ENCODE peak calls at places on chromosomes 5 and 9, in four cellular contexts. R is astrocyte, H is AG04450, B is suprapubic skin. N is an unnamed sample.

GRCh38 chr9:96038914-96039313 is 163.4 kb downstream of the ERCC6L2 start:
- DNase-seq in R (no peak), H (no peak), B (no peak), N (no peak)

GRCh38 chr9:93664549-93665120 is 88.3 kb downstream of the PHF2 start:
- DNase-seq in R (no peak), H (no peak), B (peak), N (no peak)

GRCh38 chr5:132688536-132689409 is 15.0 kb downstream of the IL4 start:
- DNase-seq in R (no peak), H (no peak), B (no peak), N (no peak)

GRCh38 chr9:36971935-36972488 is 62.1 kb downstream of the PAX5 start:
- DNase-seq in R (no peak), H (no peak), B (no peak), N (no peak)

GRCh38 chr5:127960126-127960744 is 123.3 kb upstream of the SLC12A2 start:
- DNase-seq in R (no peak), H (no peak), B (no peak), N (no peak)

GRCh38 chr5:160699301-160699700 is 152.7 kb downstream of the ATP10B start:
- DNase-seq in R (no peak), H (no peak), B (no peak), N (no peak)

GRCh38 chr9:134492281-134492691 is 149.3 kb upstream of the COL5A1 start:
- DNase-seq in R (peak), H (peak), B (peak), N (no peak)

GRCh38 chr5:134462047-134462575 is 50.4 kb upstream of the CDKN2AIPNL start:
- DNase-seq in R (no peak), H (no peak), B (peak), N (no peak)

GRCh38 chr5:39713224-39713911 is 288.6 kb upstream of the DAB2 start:
- DNase-seq in R (no peak), H (no peak), B (no peak), N (no peak)

GRCh38 chr9:112029921-112030444 is 133.4 kb downstream of the UGCG start:
- DNase-seq in R (peak), H (peak), B (no peak), N (no peak)

GRCh38 chr9:121906074-121906520 is 187.0 kb downstream of the TTLL11 start:
- DNase-seq in R (no peak), H (no peak), B (no peak), N (no peak)

GRCh38 chr9:137383453-137384115 is 39.4 kb downstream of the EXD3 start:
- DNase-seq in R (no peak), H (no peak), B (peak), N (no peak)

GRCh38 chr5:168464214-168464613 is 22.1 kb upstream of the RARS1 start:
- DNase-seq in R (no peak), H (no peak), B (no peak), N (no peak)

GRCh38 chr5:137735531-137736284 is at the start of gene KLHL3:
- DNase-seq in R (peak), H (no peak), B (no peak), N (no peak)

GRCh38 chr5:135714126-135714894 is 120.2 kb upstream of the SLC25A48 start:
- DNase-seq in R (peak), H (no peak), B (peak), N (no peak)

GRCh38 chr9:3906437-3907213 is 380.8 kb upstream of the RFX3 start:
- DNase-seq in R (peak), H (peak), B (no peak), N (no peak)

GRCh38 chr9:16458696-16459420 is 411.6 kb downstream of the BNC2 start:
- DNase-seq in R (peak), H (no peak), B (no peak), N (no peak)

GRCh38 chr5:5304361-5305035 is 118.0 kb upstream of the ICE1 start:
- DNase-seq in R (no peak), H (no peak), B (no peak), N (no peak)

GRCh38 chr9:38037981-38038306 is 31.1 kb downstream of the SHB start:
- DNase-seq in R (no peak), H (no peak), B (no peak), N (no peak)

GRCh38 chr5:141793881-141794280 is 84.3 kb downstream of the PCDH1 start:
- DNase-seq in R (no peak), H (no peak), B (no peak), N (no peak)

GRCh38 chr5:111502976-111503375 is 9.4 kb downstream of the STARD4 start:
- DNase-seq in R (peak), H (no peak), B (no peak), N (no peak)

GRCh38 chr9:35734096-35734495 is 1.6 kb downstream of the CREB3 start:
- DNase-seq in R (no peak), H (no peak), B (no peak), N (no peak)

GRCh38 chr9:125984461-125984860 is 237.3 kb downstream of the PBX3 start:
- DNase-seq in R (no peak), H (no peak), B (peak), N (no peak)

GRCh38 chr9:119726035-119726434 is 356.8 kb upstream of the BRINP1 start:
- DNase-seq in R (no peak), H (no peak), B (no peak), N (no peak)

GRCh38 chr5:115685966-115686691 is 60.3 kb upstream of the TMED7 start:
- DNase-seq in R (peak), H (no peak), B (no peak), N (no peak)

GRCh38 chr9:135821733-135822382 is 85.5 kb downstream of the CAMSAP1 start:
- DNase-seq in R (no peak), H (no peak), B (peak), N (no peak)

GRCh38 chr5:75412111-75412990 is 75.3 kb downstream of the HMGCR start:
- DNase-seq in R (no peak), H (peak), B (no peak), N (no peak)

GRCh38 chr9:134624119-134624826 is 17.3 kb upstream of the COL5A1 start:
- DNase-seq in R (no peak), H (no peak), B (peak), N (no peak)

GRCh38 chr5:38672059-38672791 is 115.8 kb upstream of the LIFR start:
- DNase-seq in R (peak), H (peak), B (no peak), N (no peak)

GRCh38 chr9:35079041-35079425 is 709 bp downstream of the FANCG start:
- DNase-seq in R (no peak), H (no peak), B (no peak), N (no peak)

DNA sequence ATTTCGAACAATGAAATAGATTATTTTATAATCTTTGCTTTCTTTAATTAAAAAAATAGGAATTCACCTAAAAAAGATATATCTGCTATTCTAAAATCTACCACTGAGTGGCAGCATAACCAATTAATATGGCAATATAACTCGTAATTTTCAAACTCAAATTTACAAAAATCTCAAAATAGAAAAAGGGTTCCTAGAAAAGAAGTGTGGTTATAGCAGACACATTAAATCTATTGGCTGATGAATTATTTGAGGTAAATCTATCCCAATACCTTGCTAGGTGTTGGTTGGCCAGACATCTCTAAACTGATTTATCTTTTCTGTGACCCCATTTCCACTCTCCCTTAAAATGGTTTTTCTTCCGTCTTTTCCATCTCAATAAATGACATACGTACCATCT is 30.2 kb upstream of the NRG2 start:
- DNase-seq in R (no peak), H (no peak), B (no peak), N (no peak)
- TF ChIP-seq CTCF in R (peak), H (peak), B (peak), N (peak)

DNA sequence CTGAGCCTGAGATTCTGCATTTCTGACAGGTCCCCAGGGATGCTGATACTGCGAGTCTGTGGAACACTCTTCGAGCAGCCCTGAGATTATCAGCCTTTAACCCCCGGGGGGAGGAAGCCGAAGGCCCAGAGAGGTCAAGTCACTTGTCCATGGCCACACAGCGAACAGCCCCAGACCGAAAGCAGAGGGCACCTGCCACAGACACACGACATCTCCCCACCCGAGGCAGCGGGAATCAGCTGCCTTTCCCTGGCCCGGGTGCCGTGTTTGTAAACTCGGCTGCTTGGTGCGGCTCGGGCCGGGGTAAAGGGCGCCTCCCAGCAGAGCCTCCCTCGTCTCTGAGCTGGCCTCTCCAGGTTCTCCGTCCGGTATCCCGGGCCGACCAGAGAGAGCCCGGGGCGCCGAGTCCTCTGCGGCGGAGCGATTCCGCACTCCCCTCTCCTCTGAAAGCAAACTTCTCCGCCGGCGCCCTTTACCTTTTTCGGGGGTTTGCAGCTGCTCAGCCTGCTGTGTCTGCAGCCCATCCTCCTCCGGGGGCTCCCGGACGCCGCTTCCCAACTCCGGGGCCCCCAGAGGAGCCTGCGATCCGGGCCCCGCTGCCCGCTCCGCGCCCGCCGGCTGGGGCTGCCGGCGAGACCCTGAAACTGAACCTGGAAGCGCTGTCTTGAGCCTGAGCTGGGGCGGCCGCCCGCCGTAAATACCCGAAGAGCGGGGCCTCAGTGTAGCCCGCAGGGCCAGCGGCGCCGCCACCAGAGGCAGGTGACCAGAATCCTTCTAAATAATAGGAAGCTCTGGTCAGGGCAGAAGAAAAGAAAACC is at the start of gene CCDC69:
- DNase-seq in R (peak), H (no peak), B (peak), N (no peak)
- TF ChIP-seq CTCF in R (no peak), H (peak), B (no peak), N (no peak)

DNA sequence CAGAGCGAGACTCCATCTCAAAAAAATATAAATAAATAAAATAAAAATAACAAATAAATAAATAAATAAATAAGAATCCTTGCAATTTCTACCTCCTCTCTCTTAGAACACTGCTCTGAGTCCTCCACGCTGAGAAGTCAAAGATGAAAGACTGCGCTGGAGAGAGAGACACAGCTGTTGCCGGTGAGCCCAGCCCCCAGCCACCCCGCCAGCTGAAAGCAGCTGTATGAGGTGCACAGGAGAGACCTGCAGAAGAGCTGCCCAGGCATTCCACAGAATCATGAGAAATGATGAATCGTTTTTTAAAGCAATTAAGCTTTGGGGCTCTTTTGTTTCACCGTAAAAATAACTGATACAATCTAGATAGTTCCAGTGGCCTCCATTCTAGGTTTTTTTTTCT is 16.3 kb upstream of the STRBP start:
- DNase-seq in R (no peak), H (no peak), B (no peak), N (no peak)
- TF ChIP-seq CTCF in R (no peak), H (no peak), B (no peak), N (no peak)

GRCh38 chr9:123402981-123403509 is 47.0 kb downstream of the CRB2 start:
- DNase-seq in R (no peak), H (no peak), B (no peak), N (no peak)

GRCh38 chr9:123397975-123398374 is 42.0 kb downstream of the CRB2 start:
- DNase-seq in R (no peak), H (no peak), B (no peak), N (no peak)

GRCh38 chr9:123401879-123402513 is 46.0 kb downstream of the CRB2 start:
- DNase-seq in R (peak), H (peak), B (no peak), N (no peak)

GRCh38 chr9:123400926-123401503 is 45.0 kb downstream of the CRB2 start:
- DNase-seq in R (no peak), H (no peak), B (no peak), N (no peak)

DNA sequence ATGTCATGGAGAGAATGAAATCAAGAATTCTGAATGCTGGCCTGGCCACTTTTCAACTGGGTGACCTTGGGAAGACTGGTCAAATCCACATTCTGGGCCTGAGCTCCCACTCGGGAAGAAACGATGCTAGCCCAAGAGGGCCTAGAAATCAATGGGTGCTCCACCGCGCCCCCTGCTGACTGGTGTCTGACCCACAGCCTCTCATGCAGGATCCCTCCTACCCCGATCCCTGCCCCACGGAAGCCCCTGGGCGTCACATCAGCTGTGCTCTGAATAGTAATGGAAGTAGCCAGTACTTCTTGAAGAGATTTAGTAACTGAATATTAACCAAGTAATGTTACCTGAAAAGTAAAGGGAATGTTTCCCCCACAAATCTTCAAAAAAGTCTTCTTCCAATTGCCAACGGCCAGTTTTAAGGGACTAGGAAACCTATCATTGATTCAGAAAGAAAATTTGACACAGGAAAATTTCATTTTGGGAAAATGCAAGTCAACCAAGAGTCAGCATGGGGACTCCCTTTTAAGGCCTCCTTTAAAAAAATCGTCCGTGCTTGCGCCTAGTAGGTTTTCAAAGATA is 43.9 kb downstream of the CRB2 start:
- DNase-seq in R (no peak), H (no peak), B (no peak), N (no peak)
- TF ChIP-seq CTCF in R (peak), H (peak), B (no peak), N (no peak)

GRCh38 chr9:97397220-97397619 is 14.7 kb upstream of the TDRD7 start:
- DNase-seq in R (peak), H (no peak), B (no peak), N (no peak)

GRCh38 chr9:97395745-97396144 is 16.2 kb upstream of the TDRD7 start:
- DNase-seq in R (no peak), H (no peak), B (no peak), N (no peak)

GRCh38 chr9:97394881-97395280 is 17.0 kb upstream of the TDRD7 start:
- DNase-seq in R (no peak), H (no peak), B (no peak), N (no peak)

GRCh38 chr9:97396256-97396655 is 15.6 kb upstream of the TDRD7 start:
- DNase-seq in R (no peak), H (no peak), B (no peak), N (no peak)

DNA sequence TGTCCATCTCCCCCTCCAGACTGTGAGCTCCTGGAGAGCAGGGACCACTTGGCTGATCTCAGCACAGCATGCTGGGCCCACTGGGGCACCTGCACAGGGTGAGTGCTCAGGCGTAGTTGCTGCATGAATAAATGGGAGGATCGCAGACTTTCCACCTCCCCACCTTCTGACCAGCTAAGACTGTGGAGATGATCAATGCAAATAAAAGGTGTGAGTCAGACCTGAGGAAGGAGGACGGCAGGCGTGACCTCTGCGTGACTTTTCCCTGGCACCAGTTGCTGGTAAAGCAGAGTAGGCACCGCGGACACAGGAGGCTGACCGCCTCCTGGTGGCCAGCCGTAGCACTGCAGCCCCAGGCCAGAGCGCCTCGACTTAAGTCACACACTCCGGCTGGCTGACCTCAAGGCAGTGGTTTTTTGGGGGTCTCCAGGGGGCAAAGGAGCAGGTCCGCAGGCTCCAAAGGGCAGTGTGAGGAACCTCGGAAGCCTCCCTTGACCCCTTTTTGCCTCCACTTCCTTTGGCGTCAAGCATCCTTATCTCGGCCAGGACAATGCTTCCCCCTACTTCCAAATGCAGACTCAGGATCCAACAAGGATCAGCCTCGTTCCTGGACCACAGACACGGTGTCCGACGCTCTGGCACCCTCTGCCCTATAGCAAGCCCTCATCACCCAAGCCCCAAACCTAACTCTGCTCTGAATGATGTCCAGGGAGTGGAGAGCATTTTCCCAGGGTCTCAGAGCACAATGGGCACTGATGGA is 12.7 kb upstream of the TDRD7 start:
- DNase-seq in R (peak), H (peak), B (no peak), N (no peak)
- TF ChIP-seq CTCF in R (peak), H (peak), B (peak), N (peak)

DNA sequence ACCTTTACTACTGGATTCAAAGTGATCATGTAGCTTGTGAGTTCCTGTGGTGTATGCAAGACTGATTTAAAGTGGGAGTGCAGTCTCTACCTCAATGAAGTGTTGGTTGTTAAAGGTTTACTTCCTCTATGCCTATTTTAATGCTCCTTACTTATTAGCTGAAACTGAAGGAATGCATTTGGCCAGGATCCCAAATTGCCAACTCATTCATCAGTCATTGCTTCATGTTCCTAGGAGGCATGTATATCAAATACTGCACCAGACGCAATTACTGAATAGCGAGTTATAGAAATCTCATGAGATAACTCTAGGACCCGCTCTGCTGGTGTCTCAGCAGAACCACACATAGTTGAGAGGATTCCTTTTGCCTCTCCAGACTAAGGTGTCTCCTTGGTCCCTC is 143.0 kb upstream of the RPS23 start:
- DNase-seq in R (peak), H (peak), B (no peak), N (no peak)
- TF ChIP-seq CTCF in R (peak), H (peak), B (no peak), N (no peak)

DNA sequence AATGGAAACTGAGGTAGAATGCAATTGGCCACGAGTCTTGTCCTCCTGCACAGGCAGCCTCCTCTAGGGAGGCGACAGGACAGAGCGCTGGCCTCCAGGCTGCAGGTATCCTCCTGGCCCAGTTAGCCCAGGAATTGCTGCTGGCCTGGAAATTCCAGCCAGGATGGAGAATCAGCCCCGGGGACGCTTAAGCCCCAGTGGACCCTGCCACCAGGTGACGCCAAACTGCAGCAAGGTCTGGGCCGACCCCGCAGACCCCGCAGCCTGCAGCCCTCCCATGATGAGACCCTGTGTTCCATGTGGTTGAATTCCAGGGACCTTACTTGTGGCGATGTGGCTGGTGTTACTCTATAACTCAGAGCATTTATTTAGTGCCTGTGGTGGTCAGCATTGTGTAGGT is 7.3 kb downstream of the CACFD1 start:
- DNase-seq in R (no peak), H (no peak), B (no peak), N (no peak)
- TF ChIP-seq CTCF in R (no peak), H (no peak), B (no peak), N (no peak)

GRCh38 chr5:92313385-92313784 is 930.3 kb upstream of the ARRDC3 start:
- DNase-seq in R (no peak), H (no peak), B (no peak), N (no peak)

GRCh38 chr5:92308679-92309078 is 925.6 kb upstream of the ARRDC3 start:
- DNase-seq in R (no peak), H (no peak), B (no peak), N (no peak)

GRCh38 chr5:92309336-92309991 is 926.3 kb upstream of the ARRDC3 start:
- DNase-seq in R (peak), H (no peak), B (no peak), N (no peak)
- TF ChIP-seq CTCF in R (peak), H (peak), B (no peak), N (peak)

N was measured in vagina.